ENCODE peak calls at places on chromosomes 13 and 19, in six cellular contexts. A, U, S, E, W and Z are unnamed samples.

GRCh38 chr13:102914629-102914935 is 68.8 kb downstream of the ERCC5 start:
- DNase-seq in A (no peak), U (no peak), E (no peak), W (no peak), S (no peak), Z (no peak)

GRCh38 chr13:101146101-101146898 is 270.0 kb downstream of the NALCN start:
- DNase-seq in E (no peak), U (no peak), A (peak), W (no peak), S (no peak), Z (no peak)

GRCh38 chr13:19601749-19602725 is 31.4 kb upstream of the MPHOSPH8 start:
- DNase-seq in E (peak), W (peak), S (peak), A (peak), U (peak), Z (peak)

GRCh38 chr19:5700455-5701092 is 10.5 kb downstream of the RPL36 start:
- DNase-seq in W (no peak), E (no peak), S (no peak), A (no peak), U (no peak), Z (no peak)

GRCh38 chr13:29589967-29590366 is 5.5 kb downstream of the SLC7A1 start:
- DNase-seq in A (no peak), E (no peak), W (peak), S (no peak), U (no peak), Z (peak)

GRCh38 chr19:4256563-4256962 is 9.7 kb downstream of the YJU2 start:
- DNase-seq in S (no peak), U (no peak), A (no peak), W (no peak), E (no peak), Z (no peak)

GRCh38 chr19:33406521-33407139 is 33.1 kb downstream of the CEBPG start:
- DNase-seq in W (peak), E (peak), A (peak), U (peak), S (peak), Z (peak)

GRCh38 chr19:40457048-40457447 is 8.5 kb downstream of the BLVRB start:
- DNase-seq in U (no peak), S (no peak), A (no peak), E (no peak), W (no peak), Z (no peak)

GRCh38 chr13:69857188-69857821 is 250.3 kb upstream of the ATXN8OS start:
- DNase-seq in U (no peak), S (peak), E (peak), A (peak), W (peak), Z (no peak)

GRCh38 chr13:48165063-48165462 is 67.9 kb upstream of the ITM2B start:
- DNase-seq in U (no peak), S (no peak), W (peak), E (no peak), A (no peak), Z (no peak)

GRCh38 chr19:38686530-38686888 is 39.1 kb downstream of the ACTN4 start:
- DNase-seq in A (no peak), W (no peak), U (no peak), S (no peak), E (no peak), Z (peak)

GRCh38 chr13:49022472-49023144 is 46.9 kb downstream of the FNDC3A start:
- DNase-seq in E (no peak), S (no peak), W (no peak), A (peak), U (no peak), Z (no peak)

GRCh38 chr19:19782783-19783182 is 38.8 kb downstream of the ZNF506 start:
- DNase-seq in W (no peak), S (no peak), A (no peak), E (no peak), U (no peak), Z (no peak)

GRCh38 chr19:55654833-55655647 is at the start of gene U2AF2:
- DNase-seq in W (peak), S (peak), E (peak), A (peak), U (no peak), Z (peak)

GRCh38 chr19:52331757-52332156 is 4.3 kb upstream of the ZNF610 start:
- DNase-seq in W (no peak), U (no peak), E (no peak), A (no peak), S (peak), Z (no peak)

GRCh38 chr19:51980116-51980736 is 6.4 kb downstream of the ZNF350 start:
- DNase-seq in W (peak), E (no peak), A (no peak), U (no peak), S (no peak), Z (no peak)

GRCh38 chr19:27774827-27775226 is 1438.1 kb downstream of the UQCRFS1 start:
- DNase-seq in E (no peak), W (peak), U (no peak), A (no peak), S (no peak), Z (peak)

GRCh38 chr13:57629821-57630235 is 1.7 kb upstream of the PCDH17 start:
- DNase-seq in A (peak), U (peak), W (peak), E (peak), S (peak), Z (peak)

GRCh38 chr19:23415561-23416191 is 20.4 kb upstream of the ZNF91 start:
- DNase-seq in U (peak), W (peak), E (peak), S (peak), A (no peak), Z (peak)

GRCh38 chr19:756821-757688 is 6.1 kb downstream of the MISP start:
- DNase-seq in A (no peak), E (no peak), W (no peak), S (no peak), U (no peak), Z (peak)

GRCh38 chr19:10112037-10112751 is 701 bp downstream of the P2RY11 start:
- DNase-seq in E (no peak), A (no peak), S (peak), U (no peak), W (peak), Z (no peak)

GRCh38 chr13:30739646-30740642 is 4.6 kb downstream of the ALOX5AP start:
- DNase-seq in U (no peak), W (peak), S (peak), A (peak), E (no peak), Z (no peak)

GRCh38 chr13:99926014-99926731 is 45.4 kb downstream of the ZIC5 start:
- DNase-seq in U (no peak), W (peak), E (no peak), S (no peak), A (peak), Z (no peak)

GRCh38 chr13:32824671-32825070 is 191.6 kb upstream of the KL start:
- DNase-seq in U (peak), S (peak), A (peak), W (peak), E (peak), Z (peak)

GRCh38 chr19:55626350-55626749 is 2.0 kb upstream of the ZNF784 start:
- DNase-seq in U (no peak), S (no peak), A (no peak), E (no peak), W (no peak), Z (no peak)

GRCh38 chr13:66915596-66916185 is 314.4 kb downstream of the PCDH9 start:
- DNase-seq in U (no peak), E (no peak), A (peak), S (peak), W (no peak), Z (no peak)

GRCh38 chr19:29645911-29646310 is 19.4 kb upstream of the PLEKHF1 start:
- DNase-seq in A (peak), U (no peak), E (no peak), W (no peak), S (no peak), Z (no peak)

GRCh38 chr13:20942938-20943518 is 40.5 kb upstream of the XPO4 start:
- DNase-seq in W (peak), U (no peak), E (no peak), A (no peak), S (no peak), Z (no peak)

DNA sequence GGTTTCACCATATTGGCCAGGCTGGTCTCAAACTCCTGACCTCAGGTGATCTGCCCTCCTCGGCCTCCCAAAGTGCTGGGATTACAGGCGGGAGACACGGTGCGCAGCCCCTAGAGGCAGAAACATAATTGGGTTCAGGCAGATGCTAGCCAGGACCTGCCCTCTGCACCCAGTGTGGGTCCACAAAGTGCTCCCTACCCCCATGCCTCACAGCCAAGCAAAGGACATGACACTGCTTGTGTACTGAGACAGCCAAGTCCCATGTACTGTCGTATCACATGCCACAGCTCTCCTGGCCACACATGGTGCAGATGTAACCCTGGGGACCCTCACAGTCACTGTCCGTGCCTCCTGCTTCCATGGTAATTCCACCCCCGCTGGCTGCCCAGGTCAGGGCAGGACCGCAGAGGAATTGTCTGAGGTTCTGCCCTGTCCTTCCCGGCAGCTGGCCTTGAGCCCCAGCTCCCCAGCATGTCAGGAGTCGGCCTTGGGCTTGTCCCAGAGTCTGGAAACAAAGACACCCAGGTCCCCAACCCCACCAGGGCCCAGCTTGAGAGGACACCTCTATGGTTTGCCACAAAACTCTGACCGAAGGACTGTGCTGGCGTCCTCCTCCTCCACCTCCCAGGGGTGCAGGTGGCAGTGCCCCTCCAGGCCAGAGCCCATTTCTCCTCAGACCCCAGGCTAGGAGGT is 7.6 kb downstream of the PRR36 start:
- DNase-seq in U (no peak), S (no peak), A (no peak), E (no peak), W (no peak), Z (no peak)
- H4K91ac ChIP-seq in U (no peak), S (no peak), A (no peak), E (no peak), W (no peak), Z (no peak)

DNA sequence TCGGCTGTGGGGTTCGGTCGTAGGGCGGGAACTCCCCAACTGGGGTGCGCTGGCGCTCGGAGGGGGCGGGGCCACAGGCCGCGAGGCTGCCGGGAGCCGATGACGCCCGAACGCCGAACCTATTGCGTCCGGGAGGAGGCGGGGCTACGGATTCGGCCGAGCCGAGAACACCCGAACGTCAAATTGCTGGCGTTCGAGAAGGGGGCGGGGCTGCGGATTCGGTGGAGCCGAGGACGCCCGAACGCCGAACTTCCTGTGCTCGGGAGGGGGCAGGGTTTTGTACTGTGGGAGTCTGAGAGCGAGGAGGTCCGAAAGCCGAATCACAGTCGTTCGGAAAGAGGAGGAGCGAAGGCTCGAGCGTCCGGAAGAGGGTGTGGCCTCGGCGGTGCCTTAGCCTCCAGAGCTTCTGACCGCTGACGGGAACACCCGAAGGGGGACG is 586 bp upstream of the TSEN34 start:
- DNase-seq in A (peak), U (peak), E (peak), W (peak), S (peak), Z (peak)
- H2AFZ ChIP-seq in A (peak), U (no peak), E (peak), W (peak), S (no peak), Z (no peak)

GRCh38 chr19:18513868-18514267 is 8.0 kb downstream of the ELL start:
- DNase-seq in U (no peak), E (no peak), A (no peak), S (no peak), W (peak), Z (no peak)

GRCh38 chr19:18518639-18519038 is 3.2 kb downstream of the ELL start:
- DNase-seq in W (peak), U (no peak), E (no peak), A (no peak), S (no peak), Z (no peak)

GRCh38 chr19:18517606-18518005 is 4.3 kb downstream of the ELL start:
- DNase-seq in E (no peak), W (peak), A (no peak), U (no peak), S (no peak), Z (no peak)

GRCh38 chr19:18515959-18516358 is 5.9 kb downstream of the ELL start:
- DNase-seq in U (no peak), E (no peak), A (no peak), S (no peak), W (no peak), Z (no peak)

DNA sequence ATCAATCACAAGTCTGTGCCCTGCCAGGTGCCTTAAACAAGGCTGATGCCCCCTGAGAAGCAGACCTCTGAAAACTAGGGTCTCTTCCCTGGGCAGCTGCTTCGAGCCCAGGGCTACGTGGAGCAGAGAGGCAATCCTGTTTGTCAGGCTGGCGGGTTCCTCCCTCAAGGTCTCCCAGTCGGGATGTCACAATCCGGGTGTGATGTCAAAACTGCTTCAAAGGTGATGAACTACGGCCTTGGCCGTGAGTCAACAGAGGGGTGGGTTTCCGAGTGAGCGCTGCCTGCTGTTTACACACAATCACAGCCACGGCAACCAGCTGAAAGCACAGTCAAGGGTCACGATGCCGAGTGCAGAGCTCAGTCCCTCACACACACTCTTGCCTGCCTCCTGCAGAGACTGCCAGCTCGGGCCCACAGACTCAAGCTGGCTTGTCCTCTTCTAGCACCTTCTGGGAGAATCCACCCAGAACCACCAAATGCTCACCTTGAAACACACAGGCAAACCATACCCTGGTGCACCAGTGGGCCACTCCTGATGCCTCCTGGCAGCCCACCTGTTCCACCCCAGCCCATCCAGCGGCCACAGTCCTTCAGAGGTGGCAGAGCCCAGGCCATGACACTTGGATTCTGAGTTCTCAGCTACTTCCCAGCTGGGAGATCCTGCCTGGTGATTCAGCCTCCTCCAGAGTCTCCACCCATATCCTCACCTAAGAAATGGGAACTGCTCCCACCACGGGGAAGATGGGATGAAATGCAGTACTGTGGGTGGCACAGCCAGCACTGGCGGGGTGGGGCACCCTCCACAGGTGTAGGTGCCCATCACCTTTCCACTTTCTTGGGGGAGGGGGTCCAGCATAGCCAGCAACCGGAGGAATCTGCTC is 6.8 kb downstream of the ELL start:
- DNase-seq in S (peak), W (peak), E (no peak), A (peak), U (no peak), Z (no peak)
- H3K23ac ChIP-seq in S (no peak), W (no peak), E (no peak), A (peak), U (no peak), Z (no peak)

GRCh38 chr13:38376551-38376950 is 26.9 kb downstream of the UFM1 start:
- DNase-seq in S (no peak), U (no peak), W (peak), E (no peak), A (peak), Z (no peak)

GRCh38 chr13:38366954-38367645 is 17.4 kb downstream of the UFM1 start:
- DNase-seq in U (no peak), A (peak), S (no peak), W (no peak), E (no peak), Z (no peak)

GRCh38 chr13:38369058-38369457 is 19.4 kb downstream of the UFM1 start:
- DNase-seq in U (no peak), A (no peak), E (no peak), S (no peak), W (no peak), Z (no peak)

DNA sequence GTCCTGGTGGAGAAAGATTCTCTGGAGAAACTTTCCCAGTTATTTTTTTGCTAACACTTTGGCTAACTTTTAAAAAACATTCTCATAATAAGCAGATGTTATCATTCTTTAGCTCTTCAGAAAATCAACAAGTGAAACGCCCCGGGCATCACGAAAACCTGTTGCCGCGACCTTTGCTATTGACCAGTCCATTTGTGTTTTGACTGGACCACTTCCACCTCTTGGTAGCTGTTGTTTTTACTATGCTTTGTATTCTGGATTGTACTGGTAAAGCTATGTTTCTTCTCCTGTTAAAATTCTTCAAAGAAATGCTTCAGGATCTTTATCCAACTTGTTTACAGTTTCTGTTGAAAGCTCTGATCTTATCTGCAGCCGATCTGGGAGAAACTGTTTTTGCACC is 23.2 kb downstream of the UFM1 start:
- DNase-seq in S (peak), W (peak), E (no peak), A (no peak), U (no peak), Z (no peak)
- H4K91ac ChIP-seq in S (no peak), W (no peak), E (no peak), A (no peak), U (no peak), Z (no peak)

GRCh38 chr19:17424743-17425365 is 5.0 kb downstream of the MVB12A start:
- DNase-seq in E (peak), W (peak), A (peak), S (peak), U (no peak), Z (peak)
- H2AFZ ChIP-seq in E (peak), W (no peak), A (peak), S (no peak), U (no peak), Z (no peak)

GRCh38 chr13:47044842-47045241 is 148.0 kb upstream of the HTR2A start:
- DNase-seq in S (no peak), E (no peak), A (no peak), U (no peak), W (no peak), Z (no peak)
- H3K23ac ChIP-seq in S (no peak), E (no peak), A (no peak), U (no peak), W (no peak), Z (no peak)

DNA sequence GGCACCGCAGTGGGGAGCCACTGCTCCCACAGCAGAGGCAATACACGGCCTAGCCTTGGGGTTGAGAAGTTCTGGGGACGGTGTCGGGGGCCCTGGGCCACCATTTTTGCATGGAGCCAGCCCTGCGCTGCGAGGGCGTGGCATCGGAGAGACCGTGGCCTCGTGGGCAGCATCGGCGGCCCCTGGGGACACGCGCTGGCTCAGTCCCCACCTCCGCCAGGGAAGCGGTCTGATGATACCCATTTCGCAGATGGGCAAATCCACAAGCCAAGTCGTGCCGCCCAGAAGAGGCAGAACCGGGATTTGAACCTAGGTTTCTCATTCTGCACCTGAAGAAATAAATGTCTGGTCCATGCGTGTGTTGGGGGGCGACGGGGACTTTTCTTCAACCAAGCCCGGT is 1.2 kb upstream of the UPK1A start:
- DNase-seq in U (no peak), E (no peak), S (no peak), A (no peak), W (no peak), Z (no peak)
- H4K91ac ChIP-seq in U (no peak), E (no peak), S (no peak), A (no peak), W (no peak), Z (no peak)

GRCh38 chr13:50713849-50714248 is 129.6 kb downstream of the DLEU7 start:
- DNase-seq in A (peak), W (peak), U (no peak), E (no peak), S (peak), Z (no peak)
- H2AFZ ChIP-seq in A (no peak), W (no peak), U (no peak), E (no peak), S (peak), Z (no peak)

GRCh38 chr13:74134777-74135305 is 637 bp upstream of the KLF12 start:
- DNase-seq in U (no peak), W (peak), E (no peak), S (no peak), A (no peak), Z (no peak)
- H3K23ac ChIP-seq in U (no peak), W (no peak), E (peak), S (no peak), A (no peak), Z (no peak)

DNA sequence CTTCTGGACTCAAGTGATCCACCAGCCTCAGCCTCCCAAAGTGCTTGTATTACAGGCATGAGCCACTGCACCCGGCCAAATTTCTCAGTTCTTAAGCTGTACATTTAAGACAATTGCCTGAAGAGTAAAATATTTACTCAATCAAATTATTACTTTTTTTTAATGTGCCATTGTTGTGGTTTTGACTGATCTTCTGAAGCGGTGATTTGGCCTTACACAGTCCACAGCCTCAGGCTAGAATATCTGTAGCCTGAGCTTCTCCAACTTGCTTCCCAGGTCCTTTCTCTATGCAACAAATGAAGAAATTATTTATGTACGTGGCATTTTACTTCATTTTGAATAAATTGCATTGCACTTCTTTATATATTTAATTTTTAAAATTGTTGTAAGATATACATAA is 281.3 kb downstream of the KLF5 start:
- DNase-seq in A (no peak), W (peak), E (no peak), U (no peak), S (no peak), Z (no peak)
- H4K91ac ChIP-seq in A (no peak), W (no peak), E (no peak), U (no peak), S (no peak), Z (no peak)